ENCODE peak calls at places on chromosomes 16 and 17, in four cellular contexts. F, Z, B and M are unnamed samples.

GRCh38 chr16:56965939-56966515 is 4.3 kb downstream of the CETP start:
- DNase-seq in B (no peak), F (no peak), Z (no peak), M (no peak)

GRCh38 chr16:74107795-74108610 is 188.6 kb upstream of the PSMD7 start:
- DNase-seq in F (peak; percentile 59), Z (peak; percentile 11), B (peak; percentile 25), M (peak; percentile 7)

GRCh38 chr17:40515491-40516041 is 14.1 kb upstream of the TNS4 start:
- DNase-seq in F (no peak), B (no peak), Z (no peak), M (no peak)

GRCh38 chr17:1727876-1728630 is 3.5 kb downstream of the WDR81 start:
- DNase-seq in F (no peak), Z (no peak), B (no peak), M (no peak)

GRCh38 chr17:56733833-56734232 is 99.9 kb downstream of the C17orf67 start:
- DNase-seq in Z (no peak), B (no peak), F (no peak), M (no peak)

GRCh38 chr17:50190278-50191069 is 11.0 kb downstream of the COL1A1 start:
- DNase-seq in F (no peak), Z (no peak), B (no peak), M (no peak)

GRCh38 chr17:74431568-74432483 is at the start of gene GPRC5C:
- DNase-seq in Z (peak; percentile 80), B (no peak), F (peak; percentile 96), M (no peak)

GRCh38 chr17:60351012-60351695 is 40.8 kb downstream of the USP32 start:
- DNase-seq in B (no peak), Z (no peak), F (no peak), M (no peak)

GRCh38 chr17:29789186-29790170 is 140.6 kb downstream of the SSH2 start:
- DNase-seq in Z (no peak), B (no peak), F (no peak), M (no peak)

GRCh38 chr17:50682938-50683337 is 24.8 kb downstream of the ANKRD40 start:
- DNase-seq in Z (no peak), F (peak; percentile 15), B (no peak), M (no peak)

GRCh38 chr17:10058924-10059683 is 139.3 kb downstream of the GAS7 start:
- DNase-seq in F (no peak), Z (no peak), B (no peak), M (no peak)

GRCh38 chr17:71482625-71483024 is 638.2 kb upstream of the SOX9 start:
- DNase-seq in B (no peak), Z (no peak), F (no peak), M (no peak)

GRCh38 chr16:12057276-12057675 is 80.7 kb downstream of the SNX29 start:
- DNase-seq in F (no peak), B (no peak), Z (no peak), M (no peak)

DNA sequence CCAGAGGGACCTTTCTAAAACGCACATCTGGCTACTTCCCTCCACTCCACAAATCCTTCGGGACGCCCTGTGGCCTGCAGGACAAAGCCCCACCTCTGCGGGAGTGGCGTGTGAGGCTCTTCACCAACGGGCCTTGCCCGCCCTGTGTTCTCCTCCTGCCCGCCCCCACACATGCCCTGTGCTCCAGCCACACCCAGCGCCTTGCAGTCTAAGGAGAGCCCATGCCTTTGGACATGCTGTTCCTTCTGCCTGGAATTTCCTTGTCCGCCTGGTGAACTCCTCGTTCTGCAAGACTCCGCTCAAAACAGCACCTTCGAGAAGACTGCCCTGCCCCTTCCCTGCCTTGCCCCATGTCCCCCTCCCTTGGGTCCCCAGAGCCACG is 7.4 kb downstream of the ELOB start:
- DNase-seq in Z (no peak), F (no peak), B (no peak), M (no peak)
- TF ChIP-seq POLR2A in Z (no peak), F (no peak), B (no peak), M (no peak)

DNA sequence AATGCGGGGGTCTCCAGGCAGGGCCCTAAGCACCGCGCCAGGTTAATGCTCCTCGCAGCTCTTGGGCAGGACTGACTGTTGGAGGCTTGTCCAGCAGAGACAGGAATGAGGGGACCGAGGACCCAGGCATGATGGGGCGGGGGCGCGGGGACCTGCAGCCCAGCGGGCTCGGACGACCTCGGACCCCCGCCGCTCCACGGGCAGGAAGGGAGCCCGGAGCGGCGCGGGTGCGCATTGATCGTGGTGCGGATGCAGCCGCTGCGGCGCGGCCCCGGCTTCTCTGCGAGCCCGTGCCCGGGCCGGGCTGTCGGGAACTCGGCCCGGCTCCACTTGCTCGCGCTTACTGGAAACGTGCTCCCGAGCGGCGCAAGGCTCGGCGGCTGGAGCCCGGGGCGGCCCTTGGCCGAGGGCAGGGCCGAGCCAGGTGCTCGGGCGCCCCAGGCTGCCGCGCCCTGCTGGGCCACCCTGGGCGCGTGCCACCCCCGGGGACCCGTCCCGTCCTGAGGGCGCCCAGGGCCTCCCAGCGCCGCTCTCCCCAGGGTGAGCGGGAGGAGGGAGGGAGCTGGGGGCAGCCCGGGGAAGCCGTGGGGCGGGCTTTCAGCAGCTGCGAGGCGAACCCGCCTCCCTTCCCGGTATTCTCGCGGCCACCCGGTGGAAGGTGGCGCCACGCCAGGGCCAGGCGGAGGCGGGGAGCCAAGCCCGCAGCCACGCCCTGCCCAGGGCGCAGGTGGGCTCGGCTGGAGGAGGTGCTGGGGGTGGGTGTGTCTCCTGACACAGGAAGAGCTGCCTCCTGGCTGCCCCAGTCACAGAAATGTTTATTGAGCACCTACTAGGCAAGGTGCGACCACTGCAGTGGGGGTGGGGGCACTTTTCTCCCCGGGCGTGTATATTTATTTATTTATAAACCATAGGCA is 45.9 kb downstream of the SOCS3 start:
- DNase-seq in B (peak; percentile 65), Z (peak; percentile 79), F (peak; percentile 87), M (peak; percentile 93)
- TF ChIP-seq POLR2A in B (peak; percentile 54), Z (no peak), F (peak; percentile 78), M (peak; percentile 53)

DNA sequence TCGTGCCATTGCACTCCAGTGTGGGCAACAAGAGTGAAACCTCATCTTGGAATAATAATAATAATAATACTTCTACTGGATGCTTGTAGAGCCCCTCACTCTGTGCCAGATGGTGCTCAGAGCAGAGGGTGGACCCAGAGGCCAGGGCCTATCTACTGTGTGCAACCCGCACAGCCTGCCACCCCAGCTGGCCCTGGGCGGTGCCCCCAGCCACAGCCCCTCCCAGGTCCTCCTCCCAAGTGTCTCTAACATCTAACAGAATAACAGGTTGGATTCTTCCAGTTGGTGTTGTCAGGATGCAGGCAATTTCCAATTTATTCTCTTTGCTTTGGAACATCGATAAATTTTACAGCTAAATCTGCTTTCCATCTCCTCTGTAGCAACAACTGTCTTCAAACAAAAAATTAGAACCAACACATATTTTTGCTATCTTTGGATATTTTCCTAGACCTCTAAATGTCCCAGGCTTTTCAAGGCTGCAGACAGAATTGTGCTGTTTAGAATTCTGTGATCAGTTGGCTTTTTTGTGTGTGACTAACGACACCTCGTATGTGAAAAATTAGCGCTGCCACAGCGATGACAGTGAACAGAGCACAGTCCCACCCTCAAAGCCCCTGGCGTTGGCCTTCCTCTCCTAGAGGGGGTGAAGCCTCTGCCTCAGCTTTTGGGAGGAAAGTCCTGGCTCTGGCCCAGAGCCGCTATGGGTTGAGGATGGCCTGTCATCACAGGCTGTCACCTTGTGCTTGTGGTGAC is 7.5 kb upstream of the EVPL start:
- DNase-seq in F (no peak), B (no peak), Z (no peak), M (no peak)
- TF ChIP-seq POLR2A in F (no peak), B (no peak), Z (no peak), M (no peak)

DNA sequence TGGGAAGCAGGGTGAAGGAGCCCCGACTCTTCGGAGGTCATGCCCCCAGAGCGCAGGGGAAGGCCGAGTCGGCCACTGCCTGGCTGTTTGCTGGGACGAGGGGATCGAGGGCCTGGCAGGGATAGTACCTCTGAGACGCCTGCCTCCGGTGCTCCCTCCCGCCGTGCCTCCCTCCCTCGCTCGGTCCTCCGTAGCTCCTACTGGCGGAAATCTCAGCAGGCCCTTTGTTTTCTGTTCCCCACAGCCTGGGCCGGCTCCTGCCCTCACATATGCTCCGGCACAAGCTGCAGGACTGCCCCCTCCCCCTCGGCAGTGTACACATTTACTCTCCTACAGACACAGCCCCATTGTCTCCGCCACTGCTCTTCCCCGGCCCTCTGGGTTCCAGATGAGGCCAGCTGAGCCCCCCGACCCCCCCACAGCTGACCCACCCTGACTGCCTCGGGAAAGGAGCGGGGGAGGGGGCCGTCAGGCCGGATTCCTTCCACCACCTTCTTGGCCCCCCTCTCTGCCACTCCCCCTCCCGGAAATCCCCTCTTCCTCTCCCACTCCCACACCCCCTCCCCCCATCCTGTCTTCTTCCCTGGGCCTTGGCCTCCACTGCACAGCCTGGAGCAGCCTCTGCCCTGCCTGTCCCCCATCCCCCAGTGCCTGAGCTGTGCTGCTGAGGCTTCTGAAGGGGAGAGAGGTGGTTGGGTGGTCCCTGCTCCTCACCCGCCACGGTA is 1.4 kb downstream of the TRAF4 start:
- DNase-seq in B (peak; percentile 72), F (peak; percentile 63), Z (no peak), M (no peak)
- TF ChIP-seq POLR2A in B (peak; percentile 64), F (no peak), Z (peak; percentile 2), M (peak; percentile 33)